ENCODE peak calls at places on chromosomes 13 and 19, in six cellular contexts. D, G, P, T, J and Y are unnamed samples.

GRCh38 chr19:53518716-53519115 is 19.2 kb upstream of the ZNF331 start:
- DNase-seq in G (no peak), T (no peak), P (no peak), J (no peak), D (no peak), Y (no peak)

GRCh38 chr13:98959299-98959698 is 18.6 kb downstream of the DOCK9 start:
- DNase-seq in G (no peak), P (no peak), D (no peak), T (no peak), J (no peak), Y (no peak)

GRCh38 chr19:39398297-39398864 is 7.2 kb downstream of the MED29 start:
- DNase-seq in P (no peak), D (no peak), G (peak; percentile 64), T (peak; percentile 73), J (peak; percentile 57), Y (peak; percentile 83)

GRCh38 chr13:103289661-103290060 is 223.4 kb upstream of the SLC10A2 start:
- DNase-seq in P (no peak), G (no peak), D (no peak), T (no peak), J (no peak), Y (no peak)

GRCh38 chr13:26557393-26558073 is at the start of gene WASF3:
- DNase-seq in P (peak; percentile 94), J (peak; percentile 80), G (peak; percentile 97), T (peak; percentile 94), D (peak; percentile 96), Y (peak; percentile 90)

GRCh38 chr13:33859691-33860303 is 41.8 kb downstream of the RFC3 start:
- DNase-seq in J (no peak), D (no peak), P (no peak), G (no peak), T (no peak), Y (no peak)

GRCh38 chr13:77338961-77339401 is 12.1 kb upstream of the MYCBP2 start:
- DNase-seq in G (no peak), D (no peak), P (no peak), T (no peak), J (no peak), Y (no peak)

GRCh38 chr13:44218501-44219240 is 155.0 kb upstream of the SERP2 start:
- DNase-seq in P (peak; percentile 96), J (peak; percentile 72), T (peak; percentile 89), G (no peak), D (peak; percentile 75), Y (peak; percentile 81)

GRCh38 chr13:66665991-66666390 is 564.1 kb downstream of the PCDH9 start:
- DNase-seq in P (peak; percentile 6), J (no peak), G (peak; percentile 89), T (no peak), D (no peak), Y (peak; percentile 12)

GRCh38 chr13:110319774-110320509 is 12.9 kb downstream of the COL4A2 start:
- DNase-seq in G (no peak), P (no peak), D (peak; percentile 72), J (no peak), T (no peak), Y (no peak)

GRCh38 chr13:111043575-111043982 is 71.5 kb upstream of the ARHGEF7 start:
- DNase-seq in D (no peak), G (no peak), T (no peak), P (no peak), J (no peak), Y (peak; percentile 45)

GRCh38 chr13:46265292-46265691 is 53.6 kb downstream of the LRRC63 start:
- DNase-seq in P (no peak), G (no peak), J (no peak), T (no peak), D (no peak), Y (no peak)

GRCh38 chr13:60661514-60661913 is 264.5 kb downstream of the TDRD3 start:
- DNase-seq in T (no peak), J (no peak), G (no peak), P (no peak), D (no peak), Y (no peak)

GRCh38 chr13:95099541-95099940 is 201.7 kb downstream of the ABCC4 start:
- DNase-seq in G (no peak), T (peak; percentile 57), P (no peak), J (no peak), D (no peak), Y (no peak)

GRCh38 chr19:33239223-33239975 is 13.7 kb upstream of the SLC7A10 start:
- DNase-seq in P (no peak), G (no peak), J (no peak), D (no peak), T (no peak), Y (no peak)

GRCh38 chr19:57560049-57560491 is 407 bp upstream of the ZNF550 start:
- DNase-seq in J (no peak), T (no peak), P (no peak), D (no peak), G (peak; percentile 27), Y (no peak)

GRCh38 chr19:850221-850978 is 1.7 kb upstream of the ELANE start:
- DNase-seq in T (peak; percentile 83), D (peak; percentile 89), P (peak; percentile 81), J (peak; percentile 83), G (peak; percentile 88), Y (peak; percentile 86)

GRCh38 chr19:7973883-7974282 is 30.4 kb upstream of the TIMM44 start:
- DNase-seq in P (no peak), G (no peak), D (no peak), J (no peak), T (no peak), Y (peak; percentile 81)

GRCh38 chr13:60043262-60043661 is 120.5 kb downstream of the DIAPH3 start:
- DNase-seq in D (no peak), T (no peak), J (no peak), G (no peak), P (no peak), Y (no peak)

GRCh38 chr19:13953021-13953531 is 767 bp downstream of the DCAF15 start:
- DNase-seq in P (peak; percentile 21), G (no peak), J (no peak), D (no peak), T (peak; percentile 36), Y (no peak)
- TF ChIP-seq POLR2A in P (peak; percentile 16), G (no peak), J (no peak), D (no peak), T (no peak), Y (no peak)

GRCh38 chr19:12425501-12426274 is 15.1 kb downstream of the ZNF443 start:
- DNase-seq in D (no peak), J (no peak), T (no peak), P (no peak), G (no peak), Y (no peak)
- H3K9me3 ChIP-seq in D (peaks cover 4% of the 10 kb centered on the region), J (peaks cover 25% of the 10 kb centered on the region), T (peaks cover 26% of the 10 kb centered on the region), P (no peaks in the 10 kb centered on the region), G (no peaks in the 10 kb centered on the region), Y (no peaks in the 10 kb centered on the region)

DNA sequence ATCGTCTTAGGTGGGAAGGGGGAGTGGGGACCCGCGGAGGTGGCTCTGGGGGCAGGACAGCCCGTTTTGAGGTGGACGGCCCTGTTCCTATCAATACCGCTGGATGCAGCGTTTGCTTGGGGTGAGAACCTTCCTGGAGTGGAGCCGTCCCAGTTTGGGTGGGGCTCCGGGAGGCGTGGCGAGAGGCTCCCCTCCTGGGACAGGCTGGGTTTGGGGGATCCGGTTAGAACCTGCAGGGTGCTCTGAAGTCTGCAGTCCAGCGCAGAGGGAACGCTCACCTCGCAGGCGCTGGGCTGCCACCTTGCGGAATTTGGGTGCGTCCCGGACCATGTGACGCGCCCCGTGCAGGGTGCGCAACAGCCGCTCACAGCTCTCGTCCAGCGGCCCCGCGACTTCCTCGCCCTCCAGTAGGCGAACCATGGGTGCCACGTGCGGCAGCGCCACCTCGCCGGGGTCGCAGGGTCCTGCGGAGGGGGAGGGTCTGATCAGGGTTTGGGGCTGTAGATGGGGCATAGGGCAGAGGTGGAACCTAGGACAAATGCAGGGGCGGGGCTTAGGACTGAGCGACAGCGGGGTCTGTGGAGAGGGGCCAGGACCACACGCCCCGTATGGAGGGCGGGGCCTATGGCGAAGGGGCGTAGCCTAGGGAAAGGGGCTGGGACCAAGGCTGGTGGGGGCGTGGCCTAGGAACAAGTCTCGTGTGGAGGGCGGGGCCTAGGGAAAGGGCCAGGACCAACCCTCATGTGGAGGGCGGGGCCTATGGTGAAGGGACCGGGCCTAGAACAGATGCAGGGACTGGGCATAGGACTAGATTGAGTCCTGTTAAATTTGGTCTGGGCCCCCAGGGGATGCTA is 13.8 kb downstream of the SH2D3A start:
- DNase-seq in D (peak; percentile 57), P (no peak), T (peak; percentile 87), J (peak; percentile 70), G (peak; percentile 78), Y (peak; percentile 87)
- H3K4me3 ChIP-seq in D (no peak overlapping the region), P (peak overlapping the region; percentile 3), T (peak overlapping the region; percentile 44), J (peak overlapping the region; percentile 44), G (no peak overlapping the region), Y (peak overlapping the region; percentile 64)

GRCh38 chr19:48477067-48477685 is 8.0 kb downstream of the CYTH2 start:
- DNase-seq in G (no peak), D (no peak), J (no peak), P (no peak), T (no peak), Y (no peak)
- TF ChIP-seq POLR2A in G (no peak), D (no peak), J (no peak), P (no peak), T (no peak), Y (no peak)

GRCh38 chr13:80903911-80904310 is 563.0 kb upstream of the SPRY2 start:
- DNase-seq in G (no peak), D (no peak), P (no peak), T (no peak), J (no peak), Y (no peak)
- H3K9me3 ChIP-seq in G (no peaks in the 10 kb centered on the region), D (no peaks in the 10 kb centered on the region), P (no peaks in the 10 kb centered on the region), T (no peaks in the 10 kb centered on the region), J (no peaks in the 10 kb centered on the region), Y (no peaks in the 10 kb centered on the region)

GRCh38 chr19:51097796-51098195 is 10.4 kb downstream of the CTU1 start:
- DNase-seq in T (no peak), G (no peak), D (no peak), P (no peak), J (no peak), Y (no peak)
- H3K4me3 ChIP-seq in T (no peak overlapping the region), G (no peak overlapping the region), D (no peak overlapping the region), P (no peak overlapping the region), J (no peak overlapping the region), Y (no peak overlapping the region)

DNA sequence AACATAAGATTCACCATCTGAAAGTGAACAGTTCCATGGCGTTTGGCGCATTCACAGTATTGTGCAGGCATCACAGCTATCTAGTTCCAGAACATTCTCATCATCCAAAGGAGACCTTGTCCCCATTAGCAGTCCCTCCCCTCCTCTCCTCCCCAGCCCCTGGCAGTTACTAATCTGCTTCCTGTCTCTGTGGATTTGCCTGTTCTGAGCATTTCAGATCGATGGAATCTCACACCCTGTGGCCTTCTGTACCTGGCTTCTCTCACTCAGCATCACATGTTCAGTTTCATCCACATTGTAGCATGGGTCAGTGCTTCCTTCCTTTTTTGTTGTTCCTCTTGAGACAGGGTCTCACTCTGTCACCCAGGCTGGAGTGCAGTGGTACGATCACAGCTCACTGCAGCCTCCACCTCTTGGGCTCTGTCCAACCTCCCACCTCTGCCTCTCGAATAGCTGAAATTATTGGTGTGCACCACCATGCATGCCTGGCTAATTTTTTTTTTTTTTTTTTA is 34.6 kb downstream of the CRTC1 start:
- DNase-seq in G (no peak), D (no peak), T (no peak), P (no peak), J (no peak), Y (no peak)
- TF ChIP-seq POLR2A in G (no peak), D (no peak), T (no peak), P (no peak), J (no peak), Y (no peak)

DNA sequence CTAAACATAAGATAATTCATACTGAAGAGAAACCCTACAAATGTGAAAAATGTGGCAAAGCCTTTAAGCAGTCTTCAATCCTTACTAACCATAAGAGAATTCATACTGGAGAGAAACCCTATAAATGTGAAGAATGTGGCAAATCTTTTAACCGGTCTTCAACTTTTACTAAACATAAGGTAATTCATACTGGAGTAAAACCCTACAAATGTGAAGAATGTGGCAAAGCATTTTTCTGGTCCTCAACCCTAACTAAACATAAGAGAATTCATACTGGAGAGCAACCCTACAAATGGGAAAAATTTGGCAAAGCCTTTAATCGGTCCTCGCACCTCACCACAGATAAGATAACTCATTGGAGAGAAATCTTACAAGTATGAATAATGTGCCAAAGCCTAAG is 40.6 kb downstream of the ZNF254 start:
- DNase-seq in G (no peak), J (no peak), P (no peak), T (no peak), D (no peak), Y (no peak)
- H3K9me3 ChIP-seq in G (peaks cover 65% of the 10 kb centered on the region), J (peaks cover 100% of the 10 kb centered on the region), P (peaks cover 2% of the 10 kb centered on the region), T (peaks cover 98% of the 10 kb centered on the region), D (peaks cover 51% of the 10 kb centered on the region), Y (peaks cover 6% of the 10 kb centered on the region)